ENCODE peak calls at places on chromosomes 4 and X, in four cellular contexts. L is A549, W is esophagus muscularis mucosa, A is HepG2. Y is an unnamed sample.

GRCh38 chr4:83011779-83012630 is 1.4 kb upstream of the LIN54 start:
- DNase-seq in L (peak; percentile 20), W (no peak), A (no peak), Y (peak; percentile 51)

GRCh38 chr4:82515705-82516104 is 46.1 kb downstream of the TMEM150C start:
- DNase-seq in L (no peak), W (no peak), A (no peak), Y (peak; percentile 38)

GRCh38 chr4:185282968-185283367 is 73.6 kb downstream of the SNX25 start:
- DNase-seq in L (peak; percentile 44), W (no peak), A (no peak), Y (no peak)

GRCh38 chr4:7324651-7325121 is 110.0 kb downstream of the PSAPL1 start:
- DNase-seq in L (no peak), W (no peak), A (no peak), Y (no peak)

GRCh38 chrX:53438174-53438831 is 4.1 kb upstream of the HSD17B10 start:
- DNase-seq in L (no peak), W (no peak), A (no peak), Y (no peak)

GRCh38 chrX:80876877-80877276 is 67.2 kb upstream of the BRWD3 start:
- DNase-seq in L (peak; percentile 45), W (no peak), A (peak; percentile 7), Y (no peak)

GRCh38 chrX:24963823-24964222 is 51.9 kb downstream of the ARX start:
- DNase-seq in L (no peak), W (no peak), A (no peak), Y (no peak)

GRCh38 chr4:148364525-148364924 is 77.7 kb downstream of the NR3C2 start:
- DNase-seq in L (no peak), W (no peak), A (no peak), Y (no peak)

GRCh38 chr4:68929076-68929737 is 22.4 kb downstream of the UGT2A3 start:
- DNase-seq in L (no peak), W (no peak), A (no peak), Y (no peak)

GRCh38 chrX:31435592-31435991 is 363.8 kb upstream of the FTHL17 start:
- DNase-seq in L (peak; percentile 31), W (no peak), A (no peak), Y (no peak)

GRCh38 chr4:185573651-185574199 is 38.4 kb upstream of the PDLIM3 start:
- DNase-seq in L (peak; percentile 45), W (no peak), A (peak; percentile 58), Y (no peak)

GRCh38 chr4:87304659-87305277 is 17.9 kb downstream of the HSD17B13 start:
- DNase-seq in L (peak; percentile 81), W (no peak), A (no peak), Y (no peak)

GRCh38 chrX:19728915-19729314 is 158.5 kb downstream of the SH3KBP1 start:
- DNase-seq in L (no peak), W (no peak), A (no peak), Y (no peak)

GRCh38 chr4:47741200-47741599 is 96.7 kb downstream of the CORIN start:
- DNase-seq in L (no peak), W (no peak), A (no peak), Y (no peak)

GRCh38 chrX:69032601-69033000 is 132.7 kb downstream of the PJA1 start:
- DNase-seq in L (no peak), W (peak; percentile 26), A (no peak), Y (no peak)

GRCh38 chr4:13483142-13484044 is 747 bp downstream of the RAB28 start:
- DNase-seq in L (peak; percentile 41), W (peak; percentile 93), A (peak; percentile 13), Y (peak; percentile 39)

GRCh38 chr4:155759372-155760252 is 791 bp downstream of the GUCY1B1 start:
- DNase-seq in L (peak; percentile 0), W (no peak), A (no peak), Y (peak; percentile 25)

GRCh38 chr4:186924723-186925122 is 201.1 kb upstream of the FAT1 start:
- DNase-seq in L (no peak), W (no peak), A (no peak), Y (no peak)

GRCh38 chr4:104591505-104591904 is 96.8 kb upstream of the CXXC4 start:
- DNase-seq in L (no peak), W (no peak), A (no peak), Y (no peak)

DNA sequence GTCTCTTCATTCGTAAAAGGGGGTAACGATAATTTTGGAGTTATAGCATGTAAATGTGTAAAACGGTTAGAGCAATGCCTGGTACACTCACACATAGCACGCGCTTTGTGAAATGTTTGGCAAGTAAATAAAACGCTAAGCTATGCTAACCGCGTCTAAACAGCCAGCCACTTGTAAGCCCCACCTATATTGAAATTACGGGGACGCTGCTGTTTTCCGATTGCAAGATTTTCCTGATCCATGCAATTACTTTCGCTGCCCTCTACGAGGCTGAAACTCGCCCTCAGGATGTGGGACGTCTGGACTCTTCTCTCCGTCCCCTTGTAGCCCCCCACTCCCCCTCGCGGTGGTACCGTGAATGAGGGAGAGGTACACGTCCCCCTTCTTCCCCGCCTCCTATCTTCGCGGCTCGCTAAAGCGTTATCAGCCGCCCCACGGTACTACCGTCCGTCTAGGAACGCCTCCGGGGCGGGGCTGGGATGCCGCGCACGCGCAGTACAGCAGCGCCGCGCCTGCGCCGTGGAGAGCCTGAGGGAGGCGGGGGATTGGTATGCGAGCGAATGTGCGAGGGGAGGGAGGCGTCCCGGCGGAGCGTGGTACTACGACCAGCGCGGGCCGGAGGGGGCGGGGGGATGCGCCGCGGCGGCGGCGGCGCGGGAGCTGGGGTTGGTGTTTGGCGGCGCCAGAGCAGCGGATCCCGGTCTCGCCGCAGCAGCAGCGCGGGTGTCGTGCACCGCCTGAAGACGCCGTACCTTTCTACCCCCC is at the start of gene STIM2:
- DNase-seq in L (peak; percentile 94), W (peak; percentile 99), A (peak; percentile 93), Y (peak; percentile 97)
- TF ChIP-seq EP300 in L (no peak), W (no peak), A (no peak), Y (no peak)

DNA sequence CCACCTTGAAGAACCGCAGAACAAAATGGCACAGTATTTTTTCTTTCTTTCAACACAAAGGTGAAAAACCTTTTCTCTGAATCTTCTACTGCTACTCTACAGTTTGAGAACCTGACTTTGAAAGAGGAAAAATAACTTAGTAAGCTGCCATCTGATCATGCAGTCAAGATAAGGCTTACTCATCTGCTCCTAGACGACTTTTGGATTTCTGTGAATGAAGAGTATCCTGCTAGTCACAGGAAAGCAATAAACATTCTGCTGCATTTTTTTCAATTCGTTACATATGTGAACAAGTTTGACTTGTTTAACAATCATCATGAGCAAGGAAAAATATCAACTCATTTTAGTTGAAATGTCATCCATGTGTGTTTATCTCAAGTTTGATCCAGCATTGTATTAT is 25.2 kb downstream of the TIGD2 start:
- DNase-seq in L (peak; percentile 30), W (no peak), A (no peak), Y (no peak)
- H3K27ac ChIP-seq in L (peak overlapping the region; percentile 64), W (no peak overlapping the region), A (no peak overlapping the region), Y (no peak overlapping the region)

DNA sequence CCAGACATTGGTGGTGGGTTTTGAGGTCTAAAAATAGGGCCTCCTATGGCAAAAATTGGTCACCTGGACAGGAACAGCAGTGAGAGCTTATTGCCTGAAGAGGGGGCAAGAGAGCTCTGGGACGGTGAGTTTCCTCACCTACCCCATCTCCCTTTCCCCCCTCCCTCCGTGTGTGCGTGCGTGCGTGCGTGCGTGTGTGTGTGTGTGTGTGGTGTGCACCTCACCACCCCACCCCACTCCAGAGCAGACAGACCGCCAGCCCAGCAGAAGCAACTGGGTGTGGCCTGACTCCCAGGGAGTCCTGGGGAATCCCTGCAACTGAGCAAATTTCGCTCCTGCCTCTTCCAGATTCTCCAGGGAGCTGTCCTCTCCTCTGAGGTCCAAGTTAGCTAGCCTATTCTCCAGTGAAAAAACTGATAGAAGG is 44.7 kb downstream of the PRPS1 start:
- DNase-seq in L (peak; percentile 86), W (peak; percentile 94), A (peak; percentile 28), Y (peak; percentile 77)
- TF ChIP-seq EP300 in L (no peak), W (peak; percentile 44), A (no peak), Y (no peak)

GRCh38 chrX:39439910-39440733 is 638.9 kb downstream of the MID1IP1 start:
- DNase-seq in L (no peak), W (no peak), A (no peak), Y (no peak)
- H3K27ac ChIP-seq in L (no peak overlapping the region), W (no peak overlapping the region), A (no peak overlapping the region), Y (peak overlapping the region; percentile 53)

GRCh38 chr4:76585897-76586360 is 150.9 kb downstream of the SHROOM3 start:
- DNase-seq in L (peak; percentile 65), W (no peak), A (peak; percentile 7), Y (peak; percentile 95)
- TF ChIP-seq EP300 in L (no peak), W (no peak), A (no peak), Y (no peak)

GRCh38 chr4:70980196-70980595 is 13.3 kb upstream of the DCK start:
- DNase-seq in L (no peak), W (no peak), A (peak; percentile 9), Y (no peak)
- H3K27ac ChIP-seq in L (no peak overlapping the region), W (no peak overlapping the region), A (no peak overlapping the region), Y (no peak overlapping the region)

Y was measured in stomach.